ENCODE peak calls at places on chromosomes 11 and 22, in six cellular contexts. P, U, Q, M, Y and F are unnamed samples.

GRCh38 chr22:36885474-36885873 is 24.7 kb downstream of the NCF4 start:
- DNase-seq in U (no peak), M (no peak), Y (no peak), Q (no peak), P (no peak), F (no peak)

GRCh38 chr11:34963351-34963750 is 46.9 kb downstream of the PDHX start:
- DNase-seq in Y (no peak), P (no peak), Q (no peak), M (no peak), U (no peak), F (no peak)

GRCh38 chr11:88414385-88414861 is 76.9 kb upstream of the CTSC start:
- DNase-seq in Q (no peak), M (no peak), U (no peak), P (peak), Y (peak), F (peak)

GRCh38 chr22:49853981-49854791 is 542 bp downstream of the ZBED4 start:
- DNase-seq in U (peak), P (no peak), Q (no peak), Y (peak), M (no peak), F (no peak)

GRCh38 chr11:73386026-73386425 is 9.8 kb downstream of the RELT start:
- DNase-seq in Q (no peak), M (no peak), P (peak), U (no peak), Y (no peak), F (no peak)

GRCh38 chr11:62307950-62308349 is 9.1 kb upstream of the SCGB1D4 start:
- DNase-seq in M (no peak), U (no peak), P (no peak), Y (no peak), Q (no peak), F (no peak)

GRCh38 chr22:44120314-44120704 is 60.4 kb upstream of the PARVG start:
- DNase-seq in M (no peak), U (peak), P (no peak), Y (no peak), Q (no peak), F (no peak)

GRCh38 chr11:44968510-44968909 is 17.8 kb upstream of the TP53I11 start:
- DNase-seq in P (no peak), M (no peak), Y (no peak), U (no peak), Q (no peak), F (no peak)

GRCh38 chr11:111834432-111835163 is 36.8 kb downstream of the ALG9 start:
- DNase-seq in P (no peak), Q (no peak), Y (no peak), U (no peak), M (no peak), F (peak)

GRCh38 chr11:120389693-120390584 is 53.7 kb downstream of the ARHGEF12 start:
- DNase-seq in P (no peak), Y (no peak), U (no peak), M (no peak), Q (no peak), F (no peak)

GRCh38 chr11:78414321-78415051 is 3.1 kb downstream of the GAB2 start:
- DNase-seq in Q (no peak), M (no peak), P (no peak), U (no peak), Y (no peak), F (no peak)

GRCh38 chr11:120316880-120317688 is 8.0 kb upstream of the TLCD5 start:
- DNase-seq in M (no peak), P (peak), U (peak), Q (no peak), Y (no peak), F (no peak)

GRCh38 chr11:66636411-66636810 is 2.1 kb upstream of the RBM4 start:
- DNase-seq in M (no peak), Y (no peak), P (no peak), U (no peak), Q (no peak), F (no peak)

GRCh38 chr11:109123811-109124787 is 297.9 kb upstream of the C11orf87 start:
- DNase-seq in P (no peak), M (no peak), U (no peak), Q (peak), Y (no peak), F (no peak)

GRCh38 chr22:32994046-32994827 is 63.9 kb downstream of the SYN3 start:
- DNase-seq in Q (no peak), P (no peak), Y (no peak), U (no peak), M (no peak), F (no peak)

DNA sequence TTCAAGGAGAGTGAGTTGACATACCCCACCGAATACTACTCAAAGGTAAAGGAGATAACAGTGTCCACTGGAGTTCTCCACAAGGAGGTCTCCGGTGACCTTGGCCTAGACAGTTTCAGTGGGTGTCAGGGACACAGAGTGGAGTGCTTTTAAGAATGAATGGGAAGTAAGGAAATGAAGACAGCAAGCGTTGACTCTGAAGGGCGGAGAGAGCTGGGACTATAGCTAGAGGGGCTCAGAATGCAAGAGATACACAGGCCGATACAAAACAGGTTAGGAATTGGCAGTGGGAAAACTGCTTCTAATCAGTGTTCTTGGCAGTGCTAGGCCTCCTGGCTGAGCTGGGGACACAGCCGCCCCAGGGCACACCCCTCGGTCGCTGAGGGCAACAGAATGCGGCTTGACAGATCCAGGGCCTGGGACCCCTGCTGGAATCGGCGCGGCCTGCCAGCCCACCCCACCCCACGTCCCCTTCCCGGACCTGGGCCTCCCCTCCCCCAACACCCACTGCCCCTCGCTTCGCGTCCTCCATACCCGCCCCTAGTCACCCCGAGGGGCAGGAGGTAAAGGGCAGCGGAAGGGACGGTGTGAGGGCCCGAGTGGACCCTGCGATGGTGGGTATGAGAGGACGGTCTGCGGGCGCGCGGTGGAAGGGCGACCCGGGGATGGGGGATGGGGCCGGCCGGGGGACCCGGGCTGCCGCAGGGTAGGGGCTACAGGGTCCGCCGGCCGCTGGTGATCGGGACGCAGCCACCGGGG is 516 bp downstream of the APBB1 start:
- DNase-seq in P (no peak), Y (peak), Q (no peak), M (no peak), U (peak), F (no peak)
- TF ChIP-seq CTCF in P (no peak), Y (no peak), Q (no peak), M (no peak), U (no peak), F (no peak)

GRCh38 chr22:29944339-29944738 is 61.4 kb downstream of the MTMR3 start:
- DNase-seq in Q (no peak), M (no peak), P (no peak), Y (no peak), U (no peak), F (no peak)
- TF ChIP-seq CTCF in Q (no peak), M (no peak), P (no peak), Y (no peak), U (no peak), F (no peak)

DNA sequence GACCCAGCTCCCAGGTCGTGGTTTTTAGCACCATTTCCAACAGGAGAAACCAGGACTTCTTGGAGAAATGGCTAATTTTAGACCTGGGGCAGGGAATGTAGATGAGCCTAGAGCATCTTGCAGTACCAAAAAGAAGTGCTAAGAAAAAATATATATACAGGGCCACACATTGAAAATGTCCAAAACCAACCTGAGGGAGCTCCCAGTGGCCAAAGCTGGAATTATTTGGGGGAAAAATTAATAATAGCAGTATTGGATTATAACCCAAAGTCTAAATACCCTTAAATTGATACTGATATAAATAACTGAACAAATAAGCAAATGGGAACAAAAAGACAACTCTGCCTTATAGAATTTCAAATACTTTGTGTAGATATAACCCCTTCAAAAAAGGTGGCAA is 108.0 kb downstream of the PARVA start:
- DNase-seq in M (no peak), U (no peak), Y (no peak), Q (no peak), P (no peak), F (no peak)
- TF ChIP-seq CTCF in M (peak), U (peak), Y (peak), Q (no peak), P (peak), F (peak)

GRCh38 chr11:26551186-26551801 is 20.8 kb downstream of the MUC15 start:
- DNase-seq in Q (no peak), Y (no peak), M (no peak), U (no peak), P (no peak), F (peak)
- TF ChIP-seq CTCF in Q (no peak), Y (no peak), M (no peak), U (no peak), P (no peak), F (peak)

DNA sequence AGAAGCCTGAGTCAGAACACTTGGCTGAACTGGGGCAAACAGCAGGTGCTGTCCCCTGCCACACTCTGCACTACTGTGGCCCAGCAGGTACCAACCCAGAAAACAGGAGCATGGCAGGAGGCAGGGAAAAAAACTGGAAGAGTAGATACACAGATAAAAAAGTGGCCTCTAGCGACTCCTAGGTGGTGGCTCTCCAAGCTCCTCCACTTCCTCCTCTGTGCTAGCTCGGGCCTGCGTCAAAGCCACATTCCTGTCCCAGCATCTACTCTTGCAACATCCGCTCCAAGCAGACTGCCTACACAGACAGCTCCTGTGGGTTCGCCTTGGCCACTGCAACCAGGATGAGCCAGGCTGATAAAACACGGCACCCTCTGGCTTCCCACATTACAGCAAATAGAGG is 6.9 kb downstream of the OR8B12 start:
- DNase-seq in U (peak), M (peak), Q (peak), P (peak), Y (no peak), F (no peak)
- TF ChIP-seq CTCF in U (no peak), M (no peak), Q (no peak), P (no peak), Y (no peak), F (no peak)

GRCh38 chr11:90594658-90595057 is 371.8 kb upstream of the CHORDC1 start:
- DNase-seq in Y (no peak), Q (no peak), M (no peak), U (peak), P (no peak), F (no peak)
- TF ChIP-seq CTCF in Y (no peak), Q (no peak), M (no peak), U (no peak), P (no peak), F (no peak)